ENCODE peak calls at places on chromosomes 11 and 22, in ten cellular contexts. V is testis, S is neural progenitor cell, O is GM23338, N is body of pancreas, G is heart left ventricle, Q is fibroblast of the aortic adventitia, E is brain microvascular endothelial cell, A is endodermal cell, I is cardiac fibroblast. L is an unnamed sample.
A peak's percentile ranks its signal among the peaks of the same experiment; 100 is the strongest.

GRCh38 chr11:69002743-69003231 is 10.3 kb downstream of the MRGPRF start:
- DNase-seq in V (no peak), S (no peak), O (no peak), N (no peak), G (peak; percentile 57), Q (no peak), E (no peak), A (peak; percentile 42), I (no peak), L (no peak)

GRCh38 chr22:45584121-45584570 is 81.5 kb downstream of the FBLN1 start:
- DNase-seq in V (no peak), S (no peak), O (no peak), N (no peak), G (no peak), Q (peak; percentile 56), E (no peak), A (no peak), I (no peak), L (peak; percentile 6)

GRCh38 chr22:19516378-19517170 is 7.6 kb downstream of the CLDN5 start:
- DNase-seq in V (no peak), S (no peak), O (no peak), N (no peak), G (no peak), Q (no peak), E (no peak), A (peak; percentile 24), I (no peak), L (no peak)

GRCh38 chr22:45418056-45418769 is 4.7 kb downstream of the RIBC2 start:
- DNase-seq in V (no peak), S (no peak), O (no peak), N (no peak), G (no peak), Q (no peak), E (no peak), A (no peak), I (no peak), L (no peak)

GRCh38 chr11:86438685-86439084 is 64.0 kb downstream of the CCDC81 start:
- DNase-seq in V (no peak), S (no peak), O (no peak), N (no peak), G (no peak), Q (peak; percentile 68), E (no peak), A (no peak), I (peak; percentile 33), L (peak; percentile 43)

GRCh38 chr11:126997641-126998040 is 2.9 kb downstream of the KIRREL3 start:
- DNase-seq in V (no peak), S (no peak), O (no peak), N (no peak), G (no peak), Q (no peak), E (no peak), A (no peak), I (no peak), L (no peak)

GRCh38 chr11:34208266-34209135 is 103.1 kb downstream of the NAT10 start:
- DNase-seq in V (no peak), S (no peak), O (no peak), N (no peak), G (no peak), Q (peak; percentile 59), E (no peak), A (no peak), I (peak; percentile 32), L (peak; percentile 67)

GRCh38 chr11:16779436-16779835 is 41.0 kb downstream of the C11orf58 start:
- DNase-seq in V (peak; percentile 25), S (no peak), O (peak; percentile 37), N (no peak), G (no peak), Q (no peak), E (no peak), A (peak; percentile 82), I (no peak), L (no peak)

GRCh38 chr11:57277845-57278720 is 41.0 kb upstream of the APLNR start:
- DNase-seq in V (peak; percentile 83), S (peak; percentile 85), O (peak; percentile 92), N (peak; percentile 67), G (peak; percentile 74), Q (peak; percentile 87), E (peak; percentile 80), A (peak; percentile 93), I (peak; percentile 93), L (peak; percentile 94)

GRCh38 chr11:36079911-36080310 is 136.0 kb downstream of the LDLRAD3 start:
- DNase-seq in V (no peak), S (no peak), O (no peak), N (no peak), G (no peak), Q (no peak), E (no peak), A (no peak), I (no peak), L (no peak)

GRCh38 chr22:32482708-32483107 is 8.1 kb downstream of the FBXO7 start:
- DNase-seq in V (no peak), S (no peak), O (no peak), N (no peak), G (no peak), Q (no peak), E (no peak), A (no peak), I (no peak), L (no peak)

GRCh38 chr11:30424336-30424735 is 101.4 kb downstream of the ARL14EP start:
- DNase-seq in V (no peak), S (no peak), O (no peak), N (no peak), G (no peak), Q (no peak), E (no peak), A (no peak), I (no peak), L (no peak)

GRCh38 chr22:31332886-31333285 is 13.3 kb downstream of the PATZ1 start:
- DNase-seq in V (no peak), S (no peak), O (no peak), N (no peak), G (no peak), Q (no peak), E (no peak), A (no peak), I (no peak), L (no peak)

GRCh38 chr11:19868871-19869270 is 156.2 kb downstream of the NAV2 start:
- DNase-seq in V (no peak), S (no peak), O (no peak), N (no peak), G (no peak), Q (no peak), E (no peak), A (no peak), I (peak; percentile 34), L (no peak)

GRCh38 chr11:87120937-87121336 is 83.2 kb downstream of the TMEM135 start:
- DNase-seq in V (no peak), S (no peak), O (no peak), N (no peak), G (no peak), Q (no peak), E (no peak), A (no peak), I (no peak), L (no peak)

GRCh38 chr11:673866-674265 is 21.2 kb downstream of the DEAF1 start:
- DNase-seq in V (no peak), S (no peak), O (no peak), N (no peak), G (no peak), Q (no peak), E (no peak), A (no peak), I (no peak), L (no peak)

GRCh38 chr22:22940961-22941605 is 53.5 kb downstream of the IGLL5 start:
- DNase-seq in V (no peak), S (no peak), O (no peak), N (no peak), G (peak; percentile 48), Q (no peak), E (no peak), A (peak; percentile 20), I (no peak), L (no peak)

DNA sequence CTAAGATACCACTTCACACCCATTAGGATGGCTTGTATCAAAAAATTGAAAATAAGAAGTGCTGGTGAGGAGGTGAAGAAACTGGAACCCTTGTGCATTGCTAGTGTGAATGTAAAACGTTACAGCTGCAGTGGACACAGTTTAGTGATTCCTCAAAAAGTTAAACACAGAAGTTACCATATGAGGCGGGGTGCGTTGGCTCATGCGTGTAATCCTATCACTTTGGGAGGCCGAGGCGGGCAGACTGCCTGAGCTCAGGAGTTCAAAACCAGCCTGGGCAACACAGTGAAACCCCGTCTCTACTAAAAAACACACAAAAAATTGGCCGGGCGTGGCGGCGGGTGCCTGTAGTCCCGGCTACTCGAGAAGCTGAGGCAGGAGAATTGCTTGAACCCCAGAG is 43.5 kb downstream of the SGSM3 start:
- DNase-seq in V (no peak), S (no peak), O (no peak), N (no peak), G (no peak), Q (no peak), E (no peak), A (no peak), I (no peak), L (no peak)
- TF ChIP-seq CTCF in V (no peak), S (no peak), O (no peak), N (no peak), G (no peak), Q (no peak), E (no peak), A (no peak), I (no peak), L (no peak)

DNA sequence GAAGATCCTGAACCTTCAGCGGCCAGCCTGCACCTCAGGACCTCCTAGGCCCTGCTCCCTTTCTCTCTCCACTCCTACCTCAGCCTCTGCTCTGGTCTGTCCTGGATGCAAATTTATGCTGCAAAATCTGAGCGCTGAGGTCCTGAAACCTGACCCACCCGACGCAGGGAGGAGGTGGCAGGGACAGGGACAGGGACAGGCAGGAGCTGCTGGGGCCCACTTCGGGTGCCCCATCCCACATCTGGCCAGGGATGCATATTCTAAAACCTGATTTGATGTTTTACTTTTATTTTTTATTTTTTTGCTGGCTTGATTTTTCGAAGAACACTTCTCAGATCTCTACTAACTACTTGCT is 571 bp upstream of the PVALB start:
- DNase-seq in V (no peak), S (peak; percentile 43), O (peak; percentile 43), N (no peak), G (no peak), Q (no peak), E (no peak), A (peak; percentile 62), I (no peak), L (no peak)
- H3K4me3 ChIP-seq in V (peak overlapping the region; percentile 10), S (peak overlapping the region; percentile 60), O (peak overlapping the region; percentile 79), N (no peak overlapping the region), G (no peak overlapping the region), Q (no peak overlapping the region), E (no peak overlapping the region), A (peak overlapping the region; percentile 70), I (no peak overlapping the region), L (no peak overlapping the region)

GRCh38 chr22:43481528-43482309 is 69.9 kb downstream of the MPPED1 start:
- DNase-seq in V (no peak), S (peak; percentile 29), O (peak; percentile 48), N (no peak), G (no peak), Q (no peak), E (no peak), A (peak; percentile 57), I (no peak), L (no peak)
- TF ChIP-seq CTCF in V (no peak), S (peak; percentile 31), O (peak; percentile 55), N (peak; percentile 18), G (no peak), Q (no peak), E (no peak), A (peak; percentile 40), I (no peak), L (no peak)

DNA sequence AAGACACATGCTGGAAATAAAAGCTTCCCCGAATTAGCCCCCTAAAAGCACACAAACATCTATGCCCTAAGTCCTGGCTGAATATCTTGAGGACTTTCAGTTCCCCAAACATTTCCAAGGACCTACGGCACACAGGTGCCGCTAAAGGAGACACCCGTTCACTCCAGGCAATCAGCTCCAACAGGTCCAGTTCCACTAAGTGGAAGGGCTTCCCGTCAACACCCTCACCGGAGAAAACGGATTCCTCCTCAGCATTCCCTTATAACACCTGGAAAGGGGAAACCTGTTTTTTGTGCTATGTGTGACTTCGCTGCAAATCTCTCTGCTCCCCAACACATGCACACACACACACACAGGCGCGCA is 3.9 kb downstream of the TENM4 start:
- DNase-seq in V (no peak), S (no peak), O (peak; percentile 56), N (no peak), G (no peak), Q (no peak), E (no peak), A (no peak), I (no peak), L (no peak)
- H3K4me3 ChIP-seq in V (peak overlapping the region; percentile 39), S (peak overlapping the region; percentile 78), O (peak overlapping the region; percentile 83), N (no peak overlapping the region), G (peak overlapping the region; percentile 39), Q (peak overlapping the region; percentile 77), E (peak overlapping the region; percentile 77), A (peak overlapping the region; percentile 81), I (peak overlapping the region; percentile 65), L (peak overlapping the region; percentile 46)